ENCODE peak calls at places on chromosomes 13 and 19, in eight cellular contexts. S is mucosa of descending colon, C is neural crest cell, A is HL-60, F is keratinocyte, D is nephron progenitor cell, P is Peyer's patch, H is AG04450. T is an unnamed sample.
A peak's percentile ranks its signal among the peaks of the same experiment; 100 is the strongest.

GRCh38 chr13:111908391-111908790 is 158.6 kb upstream of the SOX1 start:
- DNase-seq in D (no peak), A (no peak), P (peak; percentile 33), S (no peak), H (no peak), C (no peak), F (no peak), T (no peak)

GRCh38 chr13:94327318-94327717 is 152.2 kb downstream of the DCT start:
- DNase-seq in P (no peak), A (no peak), D (no peak), C (no peak), S (no peak), H (no peak), F (no peak), T (no peak)

GRCh38 chr13:111518161-111518791 is 197.8 kb downstream of the TEX29 start:
- DNase-seq in H (no peak), S (no peak), F (no peak), A (no peak), C (no peak), P (peak; percentile 23), D (no peak), T (no peak)

GRCh38 chr13:27481766-27482165 is 31.4 kb upstream of the MTIF3 start:
- DNase-seq in C (peak; percentile 67), D (peak; percentile 75), H (no peak), S (peak; percentile 65), F (no peak), P (peak; percentile 68), A (peak; percentile 8), T (no peak)

GRCh38 chr13:49538404-49538803 is 42.7 kb downstream of the PHF11 start:
- DNase-seq in P (no peak), S (no peak), H (no peak), A (no peak), D (no peak), C (no peak), F (no peak), T (no peak)

GRCh38 chr13:106161186-106161585 is 374.3 kb downstream of the EFNB2 start:
- DNase-seq in A (no peak), D (no peak), H (no peak), F (no peak), S (no peak), P (no peak), C (no peak), T (no peak)

GRCh38 chr19:18663940-18664530 is 19.4 kb upstream of the CRTC1 start:
- DNase-seq in S (no peak), C (no peak), D (no peak), H (no peak), A (no peak), P (no peak), F (no peak), T (no peak)

GRCh38 chr19:45767410-45767880 is 1.6 kb downstream of the SIX5 start:
- DNase-seq in A (no peak), C (peak; percentile 59), S (peak; percentile 69), P (peak; percentile 68), H (peak; percentile 69), D (peak; percentile 84), F (no peak), T (no peak)

GRCh38 chr19:44575116-44575700 is 38.2 kb upstream of the IGSF23 start:
- DNase-seq in A (no peak), H (no peak), S (no peak), C (no peak), P (no peak), F (no peak), D (no peak), T (no peak)

GRCh38 chr13:112107289-112107688 is 40.3 kb downstream of the SOX1 start:
- DNase-seq in F (no peak), C (no peak), H (no peak), D (no peak), S (no peak), P (no peak), A (no peak), T (no peak)

GRCh38 chr19:27972291-27973040 is 1240.5 kb downstream of the UQCRFS1 start:
- DNase-seq in A (no peak), H (no peak), P (no peak), F (no peak), S (no peak), D (no peak), C (no peak), T (no peak)

GRCh38 chr13:67128148-67128547 is 102.0 kb downstream of the PCDH9 start:
- DNase-seq in D (no peak), S (no peak), F (no peak), A (no peak), P (no peak), H (no peak), C (no peak), T (no peak)

GRCh38 chr19:16571689-16572331 is 405 bp downstream of the SLC35E1 start:
- DNase-seq in H (no peak), S (no peak), C (peak; percentile 20), A (peak; percentile 62), P (no peak), D (no peak), F (no peak), T (no peak)

GRCh38 chr19:33212024-33212772 is 13.5 kb downstream of the SLC7A10 start:
- DNase-seq in H (no peak), P (no peak), D (no peak), S (no peak), A (no peak), C (no peak), F (no peak), T (no peak)

GRCh38 chr13:25988655-25989054 is 63.2 kb downstream of the SHISA2 start:
- DNase-seq in H (no peak), A (no peak), P (no peak), C (no peak), F (no peak), S (no peak), D (no peak), T (no peak)

GRCh38 chr19:41205995-41206394 is 13.0 kb downstream of the CYP2S1 start:
- DNase-seq in D (no peak), C (no peak), S (no peak), A (no peak), H (no peak), F (no peak), P (no peak), T (no peak)

GRCh38 chr19:1153891-1154730 is 20.0 kb downstream of the SBNO2 start:
- DNase-seq in D (no peak), P (no peak), F (no peak), S (no peak), C (no peak), H (no peak), A (no peak), T (no peak)

GRCh38 chr13:100721885-100722512 is 47.4 kb upstream of the TMTC4 start:
- DNase-seq in F (no peak), P (peak; percentile 74), H (peak; percentile 39), A (peak; percentile 11), D (peak; percentile 62), S (peak; percentile 73), C (peak; percentile 71), T (peak; percentile 35)

DNA sequence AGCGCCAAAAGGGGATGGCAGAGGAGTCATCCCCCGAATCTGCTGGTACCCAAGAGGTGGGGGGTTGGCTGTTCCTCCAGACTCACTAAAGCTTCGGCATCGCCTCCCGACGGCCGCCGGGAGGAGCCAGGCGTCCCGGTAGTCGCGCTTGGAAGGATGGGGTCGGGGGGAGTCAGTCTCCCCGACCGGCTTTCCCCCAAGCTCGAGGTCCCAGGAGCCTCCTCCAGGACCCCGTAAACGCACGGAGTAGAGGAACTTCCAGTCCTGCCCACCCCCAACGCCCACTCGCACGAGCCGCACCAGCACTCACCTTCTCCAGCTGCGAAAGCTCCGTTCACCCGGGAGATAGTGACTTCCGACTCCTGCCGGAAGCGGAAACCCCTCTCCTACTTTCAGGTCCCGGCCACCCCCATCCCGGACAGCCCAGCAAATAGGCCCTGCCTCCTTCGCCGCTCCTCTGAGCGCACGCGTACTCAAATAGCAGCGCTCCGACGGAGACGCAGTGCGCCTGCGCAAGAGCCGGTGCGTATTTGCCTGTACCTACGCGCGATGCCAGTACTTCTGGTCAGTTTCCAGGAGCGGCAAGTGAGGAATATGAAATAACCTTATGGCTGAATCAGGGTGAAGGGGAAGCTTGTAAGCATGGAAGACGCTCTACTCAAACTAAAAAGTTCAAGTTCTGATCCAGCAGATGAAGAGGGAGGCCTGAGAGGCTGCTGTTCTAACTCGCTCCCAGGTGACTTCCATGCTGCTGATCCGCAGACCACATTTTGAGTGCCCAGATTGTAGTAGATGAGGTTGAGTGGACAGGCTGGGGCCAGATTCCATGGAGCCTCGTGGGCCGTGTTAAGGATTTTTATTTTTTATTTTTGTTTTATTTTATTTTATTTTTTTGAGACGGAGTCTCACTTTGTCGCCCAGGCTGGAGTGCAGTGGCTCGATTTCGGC is at the start of gene ELOF1:
- DNase-seq in F (peak; percentile 90), H (peak; percentile 97), P (peak; percentile 99), S (peak; percentile 97), A (peak; percentile 97), C (peak; percentile 93), D (peak; percentile 97), T (peak; percentile 90)
- TF ChIP-seq CTCF in F (peak; percentile 20), H (peak; percentile 32), P (no peak), S (no peak), A (no peak), C (no peak), D (no peak), T (no peak)

DNA sequence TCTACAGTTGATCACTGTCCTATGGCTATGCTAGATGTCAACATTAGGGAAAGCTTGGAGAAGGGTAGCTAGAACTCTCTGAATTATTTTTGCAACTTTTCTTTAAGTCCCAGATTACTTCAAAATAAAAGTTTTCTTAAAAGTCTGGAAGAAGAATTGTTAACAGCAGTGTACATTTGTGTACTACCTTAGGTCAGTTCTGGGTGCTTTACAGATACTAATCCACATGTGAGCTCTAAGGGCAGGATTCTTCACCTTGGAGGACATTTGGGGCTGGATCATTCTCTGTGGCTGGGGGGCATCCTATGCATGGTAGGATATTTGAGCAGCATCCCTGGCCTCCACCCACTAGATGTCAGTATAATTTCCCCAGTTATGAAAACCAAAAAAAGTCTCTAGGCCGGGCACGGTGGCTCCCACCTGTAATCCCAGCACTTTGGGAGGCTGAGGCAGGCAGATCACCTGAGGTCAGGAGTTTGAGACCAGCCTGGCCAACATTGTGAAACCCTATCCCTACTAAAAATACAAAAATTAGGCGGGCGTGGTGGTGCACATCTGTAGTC is 2.8 kb downstream of the BRME1 start:
- DNase-seq in A (no peak), C (no peak), H (no peak), P (no peak), D (no peak), S (no peak), F (no peak), T (no peak)
- TF ChIP-seq CTCF in A (no peak), C (peak; percentile 35), H (peak; percentile 26), P (peak; percentile 34), D (no peak), S (no peak), F (peak; percentile 24), T (peak; percentile 25)

GRCh38 chr19:3041756-3042517 is 12.9 kb upstream of the TLE2 start:
- DNase-seq in H (no peak), F (no peak), S (no peak), D (no peak), A (no peak), C (no peak), P (no peak), T (no peak)
- TF ChIP-seq CTCF in H (no peak), F (no peak), S (no peak), D (no peak), A (no peak), C (no peak), P (no peak), T (no peak)

DNA sequence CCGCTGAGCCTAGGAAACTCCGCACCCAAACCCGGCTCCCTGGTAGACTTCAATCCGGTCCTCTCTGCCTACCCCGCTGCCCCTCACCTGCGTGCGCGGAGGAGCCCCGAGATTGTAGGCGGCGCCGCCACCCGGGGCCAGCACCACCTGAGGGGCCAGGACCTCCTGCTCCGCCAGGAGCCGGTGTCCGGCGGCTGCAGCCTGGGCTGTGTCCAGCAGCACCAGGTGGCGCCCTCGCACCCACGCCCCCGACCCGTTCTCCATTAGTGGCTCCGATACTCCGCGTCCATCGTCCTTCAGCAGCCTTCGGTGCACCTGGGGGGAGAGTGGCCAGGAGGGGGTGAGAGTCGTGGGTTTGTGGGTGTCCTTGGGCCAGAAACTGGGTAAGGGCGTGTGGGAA is 18.5 kb downstream of the MAN2B1 start:
- DNase-seq in D (no peak), H (no peak), F (no peak), A (no peak), S (no peak), C (no peak), P (no peak), T (no peak)
- TF ChIP-seq CTCF in D (no peak), H (no peak), F (no peak), A (no peak), S (no peak), C (no peak), P (no peak), T (no peak)